ENCODE peak calls at places on chromosomes 1 and 21, in nine cellular contexts. B, Q, A, G, V, H, I, U and E are unnamed samples.

GRCh38 chr1:5744911-5745431 is 247.3 kb downstream of the NPHP4 start:
- DNase-seq in B (peak), Q (no peak), A (no peak), G (peak), V (no peak), H (no peak), I (no peak), U (no peak), E (no peak)

GRCh38 chr1:105874621-105875020 is 1181.9 kb upstream of the PRMT6 start:
- DNase-seq in B (no peak), Q (no peak), A (no peak), G (no peak), V (no peak), H (no peak), I (no peak), U (no peak), E (no peak)

GRCh38 chr1:32900371-32900955 is 726 bp downstream of the TMEM54 start:
- DNase-seq in B (peak), Q (no peak), A (no peak), G (no peak), V (no peak), H (no peak), I (peak), U (no peak), E (no peak)

GRCh38 chr1:155650231-155650757 is 38.3 kb downstream of the YY1AP1 start:
- DNase-seq in B (no peak), Q (no peak), A (no peak), G (no peak), V (no peak), H (no peak), I (no peak), U (no peak), E (no peak)

GRCh38 chr21:41369105-41369914 is 7.5 kb downstream of the MX2 start:
- DNase-seq in B (no peak), Q (no peak), A (no peak), G (peak), V (no peak), H (peak), I (no peak), U (no peak), E (peak)

GRCh38 chr1:12692967-12693782 is 22.7 kb upstream of the AADACL3 start:
- DNase-seq in B (peak), Q (no peak), A (no peak), G (no peak), V (no peak), H (no peak), I (peak), U (no peak), E (peak)

GRCh38 chr1:209893751-209894150 is 44.3 kb upstream of the SYT14 start:
- DNase-seq in B (no peak), Q (peak), A (no peak), G (no peak), V (no peak), H (no peak), I (no peak), U (no peak), E (no peak)

GRCh38 chr1:36108314-36108713 is 16.7 kb downstream of the COL8A2 start:
- DNase-seq in B (peak), Q (no peak), A (no peak), G (no peak), V (no peak), H (no peak), I (no peak), U (no peak), E (peak)

GRCh38 chr1:184075040-184076029 is 23.8 kb downstream of the TSEN15 start:
- DNase-seq in B (peak), Q (no peak), A (peak), G (peak), V (peak), H (no peak), I (peak), U (peak), E (peak)

GRCh38 chr1:102184477-102184876 is 187.8 kb upstream of the OLFM3 start:
- DNase-seq in B (no peak), Q (no peak), A (no peak), G (no peak), V (no peak), H (no peak), I (no peak), U (no peak), E (no peak)

GRCh38 chr1:172351347-172351746 is 69.1 kb upstream of the C1orf105 start:
- DNase-seq in B (peak), Q (no peak), A (no peak), G (no peak), V (no peak), H (no peak), I (peak), U (no peak), E (peak)

GRCh38 chr1:5983361-5984103 is 8.7 kb downstream of the NPHP4 start:
- DNase-seq in B (peak), Q (no peak), A (no peak), G (no peak), V (no peak), H (no peak), I (peak), U (no peak), E (peak)

GRCh38 chr21:31398574-31398973 is 54.5 kb upstream of the TIAM1 start:
- DNase-seq in B (no peak), Q (no peak), A (no peak), G (no peak), V (no peak), H (peak), I (no peak), U (no peak), E (no peak)

GRCh38 chr21:41932576-41933258 is 21.1 kb downstream of the C2CD2 start:
- DNase-seq in B (peak), Q (no peak), A (no peak), G (peak), V (no peak), H (no peak), I (peak), U (peak), E (peak)

GRCh38 chr1:62444701-62445100 is 7.9 kb downstream of the USP1 start:
- DNase-seq in B (no peak), Q (no peak), A (no peak), G (no peak), V (no peak), H (no peak), I (no peak), U (no peak), E (no peak)

GRCh38 chr1:20974069-20974468 is 187.0 kb upstream of the HP1BP3 start:
- DNase-seq in B (peak), Q (no peak), A (no peak), G (no peak), V (no peak), H (no peak), I (no peak), U (no peak), E (peak)

GRCh38 chr1:21779613-21780521 is 3.1 kb downstream of the USP48 start:
- DNase-seq in B (no peak), Q (no peak), A (no peak), G (no peak), V (no peak), H (no peak), I (no peak), U (no peak), E (no peak)

GRCh38 chr1:20366766-20367602 is 76.3 kb downstream of the VWA5B1 start:
- DNase-seq in B (peak), Q (no peak), A (peak), G (no peak), V (peak), H (no peak), I (peak), U (no peak), E (peak)

GRCh38 chr1:53442297-53442696 is 16.9 kb upstream of the DMRTB1 start:
- DNase-seq in B (peak), Q (no peak), A (no peak), G (no peak), V (no peak), H (no peak), I (peak), U (no peak), E (peak)

GRCh38 chr1:180773210-180773865 is 139.4 kb upstream of the KIAA1614 start:
- DNase-seq in B (peak), Q (no peak), A (peak), G (no peak), V (no peak), H (no peak), I (peak), U (no peak), E (peak)

GRCh38 chr1:175317309-175317708 is 124.7 kb upstream of the KIAA0040 start:
- DNase-seq in B (no peak), Q (peak), A (no peak), G (no peak), V (no peak), H (no peak), I (peak), U (peak), E (no peak)

GRCh38 chr21:44991538-44992483 is 52.0 kb downstream of the SLX9 start:
- DNase-seq in B (peak), Q (no peak), A (no peak), G (no peak), V (no peak), H (no peak), I (peak), U (no peak), E (no peak)

GRCh38 chr1:116667577-116668105 is at the start of gene IGSF3:
- DNase-seq in B (peak), Q (no peak), A (peak), G (peak), V (peak), H (peak), I (peak), U (no peak), E (no peak)

GRCh38 chr1:233477359-233477758 is 136.5 kb upstream of the KCNK1 start:
- DNase-seq in B (no peak), Q (no peak), A (no peak), G (no peak), V (no peak), H (no peak), I (no peak), U (no peak), E (no peak)

GRCh38 chr1:64598100-64598571 is 128.2 kb downstream of the CACHD1 start:
- DNase-seq in B (peak), Q (no peak), A (peak), G (no peak), V (no peak), H (no peak), I (peak), U (no peak), E (peak)

GRCh38 chr1:99843760-99844159 is 6.4 kb upstream of the AGL start:
- DNase-seq in B (no peak), Q (no peak), A (no peak), G (no peak), V (no peak), H (no peak), I (no peak), U (no peak), E (no peak)

GRCh38 chr1:98897479-98897878 is 107.2 kb downstream of the PLPPR5 start:
- DNase-seq in B (no peak), Q (no peak), A (no peak), G (no peak), V (no peak), H (no peak), I (no peak), U (no peak), E (no peak)

GRCh38 chr1:43622901-43623780 is 26.8 kb upstream of the KDM4A start:
- DNase-seq in B (no peak), Q (no peak), A (no peak), G (no peak), V (no peak), H (no peak), I (no peak), U (no peak), E (peak)

GRCh38 chr1:115764541-115764940 is 4.0 kb downstream of the CASQ2 start:
- DNase-seq in B (peak), Q (peak), A (peak), G (no peak), V (peak), H (no peak), I (peak), U (peak), E (no peak)

GRCh38 chr21:20877976-20878375 is 120.2 kb upstream of the NCAM2 start:
- DNase-seq in B (no peak), Q (no peak), A (no peak), G (no peak), V (no peak), H (no peak), I (no peak), U (no peak), E (no peak)

GRCh38 chr21:20874202-20874601 is 124.0 kb upstream of the NCAM2 start:
- DNase-seq in B (no peak), Q (no peak), A (no peak), G (no peak), V (no peak), H (no peak), I (no peak), U (no peak), E (no peak)

DNA sequence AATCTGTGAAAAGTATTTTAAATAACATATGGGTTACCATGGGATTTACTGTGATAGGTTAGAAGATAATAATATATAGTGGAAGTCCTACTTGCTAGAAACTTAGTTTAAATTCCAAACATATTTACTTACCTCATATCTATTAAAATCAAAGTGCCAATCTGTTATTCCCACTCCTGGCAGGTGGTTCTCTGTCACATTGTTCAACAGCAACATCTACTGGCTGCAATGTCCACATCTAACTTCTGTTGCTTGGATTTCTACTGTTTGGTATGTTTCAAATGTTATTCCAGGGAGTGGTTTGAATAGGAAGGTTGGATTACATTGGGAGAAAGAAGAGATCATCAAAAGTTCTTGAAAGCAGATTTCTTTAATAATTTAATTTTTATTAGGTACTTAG is 122.5 kb upstream of the NCAM2 start:
- DNase-seq in B (no peak), Q (no peak), A (no peak), G (no peak), V (no peak), H (no peak), I (no peak), U (no peak), E (no peak)
- TF ChIP-seq CTCF in B (peak), Q (no peak), A (no peak), G (no peak), V (no peak), H (no peak), I (no peak), U (no peak), E (no peak)

DNA sequence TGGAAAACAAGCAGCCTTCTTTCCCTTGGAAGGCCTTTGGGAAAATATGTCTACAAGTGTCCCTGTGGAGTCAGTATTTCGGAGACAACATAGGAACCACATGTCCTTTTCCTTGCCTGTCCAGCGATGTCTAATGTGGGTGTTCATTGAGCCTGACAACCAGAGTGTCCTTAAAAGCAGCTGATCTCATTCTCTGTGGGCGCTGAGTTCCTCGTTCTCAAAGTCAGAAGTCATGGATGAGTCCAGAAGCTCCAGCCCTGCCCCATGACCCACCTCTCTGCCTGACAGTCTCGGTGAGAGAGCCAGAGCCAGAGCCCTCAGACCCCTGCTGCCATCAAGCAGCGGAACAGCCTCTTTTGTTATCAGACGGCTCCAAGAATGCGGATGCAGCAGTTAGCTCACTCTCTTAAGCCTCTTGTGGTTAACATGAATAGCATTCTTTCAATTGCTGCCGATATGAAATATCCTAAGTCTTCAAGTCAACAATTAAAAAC is 329.2 kb downstream of the TGFB2 start:
- DNase-seq in B (peak), Q (no peak), A (peak), G (peak), V (no peak), H (no peak), I (peak), U (peak), E (peak)
- H3K4me3 ChIP-seq in B (no peak), Q (no peak), A (no peak), G (peak), V (no peak), H (no peak), I (no peak), U (peak), E (no peak)

GRCh38 chr1:228975238-228975929 is 240.1 kb downstream of the RHOU start:
- DNase-seq in B (no peak), Q (no peak), A (no peak), G (peak), V (no peak), H (peak), I (no peak), U (no peak), E (no peak)
- TF ChIP-seq CTCF in B (no peak), Q (no peak), A (no peak), G (no peak), V (no peak), H (no peak), I (no peak), U (no peak), E (no peak)

GRCh38 chr1:89199515-89199914 is 773 bp upstream of the GBP4 start:
- DNase-seq in B (no peak), Q (no peak), A (no peak), G (no peak), V (no peak), H (no peak), I (no peak), U (no peak), E (no peak)
- H3K4me3 ChIP-seq in B (no peak), Q (peak), A (no peak), G (peak), V (peak), H (no peak), I (no peak), U (no peak), E (no peak)

DNA sequence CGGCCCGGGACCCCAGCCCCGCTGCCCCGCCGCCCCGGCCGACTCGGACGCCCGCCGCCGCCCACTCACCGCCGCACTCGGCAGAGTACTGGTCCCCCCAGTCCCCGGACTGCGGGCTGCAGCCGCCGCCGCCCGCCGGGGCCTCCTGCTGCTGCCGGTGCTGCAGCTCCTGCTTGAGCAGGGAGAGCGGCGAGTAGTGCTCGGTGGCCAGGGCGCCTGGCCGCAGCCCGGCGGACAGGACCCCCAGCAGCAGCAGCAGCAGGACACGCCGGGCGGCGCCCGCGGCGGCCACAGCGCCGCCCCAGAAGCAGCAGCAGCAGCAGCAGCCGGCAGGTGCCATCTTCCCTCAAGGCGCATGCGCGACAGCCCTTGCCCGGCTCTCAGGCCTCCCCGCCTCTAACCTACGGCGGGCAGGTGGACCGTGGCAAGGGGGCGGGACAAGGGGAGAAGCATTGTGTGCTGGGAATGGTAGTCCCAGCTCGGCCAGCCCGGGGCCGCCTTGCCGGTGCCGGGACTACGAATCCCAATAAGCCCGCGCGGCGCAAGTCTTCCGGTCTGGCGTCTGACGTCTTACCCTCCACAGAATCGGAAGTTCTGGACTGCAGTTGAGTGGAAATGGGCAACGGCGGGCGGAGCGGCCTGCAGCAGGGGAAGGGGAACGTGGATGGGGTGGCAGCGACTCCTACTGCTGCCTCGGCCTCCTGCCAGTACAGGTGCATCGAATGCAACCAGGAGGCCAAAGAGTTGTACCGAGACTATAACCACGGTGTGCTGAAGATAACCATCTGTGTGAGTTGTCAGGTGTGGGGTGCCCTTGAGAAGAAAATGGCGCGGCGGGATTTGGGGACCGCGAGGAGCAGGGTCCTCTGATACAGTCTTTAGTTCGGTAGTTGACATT is at the start of the genes ARV1 and TTC13:
- DNase-seq in B (peak), Q (peak), A (peak), G (peak), V (peak), H (peak), I (peak), U (peak), E (peak)
- TF ChIP-seq CTCF in B (no peak), Q (no peak), A (peak), G (no peak), V (peak), H (peak), I (no peak), U (peak), E (no peak)

DNA sequence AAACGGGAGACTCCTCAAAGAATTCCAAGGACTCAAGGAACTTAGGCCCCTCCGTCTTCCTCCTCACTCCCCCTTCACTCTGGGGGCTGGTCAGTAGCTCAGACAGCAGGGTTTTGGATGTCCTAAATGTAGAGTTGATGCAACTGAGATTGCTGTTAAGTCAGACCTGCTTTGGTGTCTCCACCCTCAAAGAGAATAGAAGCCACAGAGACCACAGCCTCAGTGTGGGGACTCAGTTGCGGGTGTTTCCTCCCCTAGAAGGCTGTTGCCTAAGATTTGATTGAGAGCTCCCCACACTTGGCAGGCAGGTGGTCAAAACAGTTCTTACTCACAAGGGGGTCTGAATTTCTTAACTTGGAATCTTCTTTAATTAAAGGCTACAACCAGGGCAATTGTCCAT is 7.6 kb downstream of the MAN1C1 start:
- DNase-seq in B (no peak), Q (peak), A (no peak), G (no peak), V (no peak), H (peak), I (no peak), U (no peak), E (no peak)
- H3K4me3 ChIP-seq in B (no peak), Q (no peak), A (no peak), G (no peak), V (no peak), H (no peak), I (no peak), U (no peak), E (no peak)

GRCh38 chr1:169005776-169006175 is 100.7 kb upstream of the ATP1B1 start:
- DNase-seq in B (no peak), Q (no peak), A (no peak), G (no peak), V (no peak), H (no peak), I (no peak), U (no peak), E (no peak)
- TF ChIP-seq CTCF in B (no peak), Q (no peak), A (no peak), G (no peak), V (no peak), H (no peak), I (no peak), U (no peak), E (no peak)

DNA sequence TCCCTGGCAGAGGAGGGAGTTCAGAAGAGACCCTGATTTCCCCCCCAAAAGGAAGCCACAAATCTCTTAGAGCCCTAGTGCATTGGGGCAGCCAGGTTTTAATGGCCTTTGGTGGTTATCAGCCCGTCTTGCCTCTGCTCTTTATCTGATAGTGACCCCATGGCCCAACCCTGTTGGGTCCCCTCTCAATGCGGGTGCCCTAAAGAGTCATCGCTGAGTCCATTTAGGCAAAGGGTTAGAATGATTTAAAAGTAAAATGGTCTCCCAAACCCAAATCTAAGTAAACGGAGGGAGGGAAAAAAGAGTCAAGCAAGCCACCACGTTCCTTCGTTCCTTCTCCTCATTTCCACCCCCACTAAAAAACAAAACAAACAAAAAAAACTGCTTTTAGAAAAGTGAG is 164.0 kb downstream of the RUNX1 start:
- DNase-seq in B (peak), Q (peak), A (no peak), G (no peak), V (no peak), H (no peak), I (peak), U (no peak), E (no peak)
- H3K4me3 ChIP-seq in B (peak), Q (peak), A (peak), G (peak), V (peak), H (peak), I (peak), U (no peak), E (peak)